ENCODE peak calls at places on chromosome 20, in eight cellular contexts. I is B cell, K is AG04450, D is LoVo, O is H1, Q is glutamatergic neuron, L is upper lobe of right lung, H is activated T-cell treated with anti-CD3 and anti-CD28 coated beads for 1 hour. T is an unnamed sample.

GRCh38 chr20:32282461-32282860 is 5.0 kb downstream of the KIF3B start:
- DNase-seq in K (no peak), I (no peak), Q (no peak), O (no peak), L (no peak), H (no peak), D (no peak), T (no peak)

GRCh38 chr20:59335401-59335800 is 35.0 kb downstream of the EDN3 start:
- DNase-seq in L (no peak), O (no peak), I (no peak), D (no peak), K (no peak), H (no peak), Q (no peak), T (no peak)

GRCh38 chr20:20076297-20077065 is 24.1 kb downstream of the CFAP61 start:
- DNase-seq in L (no peak), O (no peak), Q (peak; percentile 70), K (peak; percentile 24), D (no peak), H (no peak), I (no peak), T (no peak)

GRCh38 chr20:4069741-4070140 is 54.4 kb upstream of the RNF24 start:
- DNase-seq in H (no peak), Q (no peak), L (no peak), K (no peak), I (no peak), O (no peak), D (no peak), T (no peak)

GRCh38 chr20:50810063-50810462 is 15.2 kb downstream of the BCAS4 start:
- DNase-seq in Q (no peak), L (no peak), D (no peak), O (no peak), H (no peak), I (no peak), K (no peak), T (no peak)

GRCh38 chr20:48731581-48731980 is 96.2 kb downstream of the PREX1 start:
- DNase-seq in H (no peak), L (no peak), O (no peak), Q (no peak), D (no peak), I (no peak), K (no peak), T (no peak)

GRCh38 chr20:36688630-36689029 is 42.6 kb upstream of the SLA2 start:
- DNase-seq in I (no peak), L (no peak), Q (no peak), D (no peak), O (no peak), H (no peak), K (no peak), T (no peak)

GRCh38 chr20:53331151-53331973 is 262.3 kb downstream of the ZNF217 start:
- DNase-seq in L (no peak), Q (no peak), I (no peak), D (peak; percentile 26), O (no peak), H (no peak), K (no peak), T (peak; percentile 32)

GRCh38 chr20:48350291-48350988 is 477.4 kb downstream of the PREX1 start:
- DNase-seq in K (no peak), L (no peak), H (no peak), I (peak; percentile 39), Q (no peak), D (no peak), O (peak; percentile 29), T (no peak)

GRCh38 chr20:46073443-46073842 is 16.3 kb downstream of the NCOA5 start:
- DNase-seq in H (no peak), O (no peak), L (no peak), D (no peak), Q (no peak), K (no peak), I (no peak), T (no peak)

GRCh38 chr20:47489448-47489872 is 12.2 kb upstream of the NCOA3 start:
- DNase-seq in Q (no peak), K (no peak), H (no peak), L (no peak), D (no peak), I (peak; percentile 68), O (no peak), T (no peak)

GRCh38 chr20:45402946-45403345 is 5.1 kb upstream of the DBNDD2 start:
- DNase-seq in Q (no peak), I (no peak), O (no peak), K (no peak), H (no peak), D (no peak), L (no peak), T (no peak)

GRCh38 chr20:16271450-16271849 is 301.8 kb downstream of the KIF16B start:
- DNase-seq in Q (no peak), L (no peak), H (no peak), I (no peak), D (no peak), K (no peak), O (no peak), T (no peak)

GRCh38 chr20:46312945-46313861 is 4.9 kb upstream of the CDH22 start:
- DNase-seq in Q (no peak), O (no peak), I (no peak), L (no peak), H (no peak), D (no peak), K (no peak), T (no peak)

GRCh38 chr20:7113577-7114466 is 346.3 kb downstream of the BMP2 start:
- DNase-seq in L (no peak), D (no peak), K (no peak), H (no peak), Q (peak; percentile 70), I (no peak), O (peak; percentile 34), T (no peak)

GRCh38 chr20:58308680-58309527 is 611 bp upstream of the RAB22A start:
- DNase-seq in D (peak; percentile 54), H (peak; percentile 47), K (peak; percentile 11), O (no peak), L (peak; percentile 87), I (peak; percentile 63), Q (peak; percentile 71), T (no peak)

GRCh38 chr20:22508426-22508825 is 75.9 kb downstream of the FOXA2 start:
- DNase-seq in K (no peak), H (no peak), L (no peak), Q (no peak), I (no peak), O (no peak), D (no peak), T (no peak)

GRCh38 chr20:17541996-17542395 is 10.8 kb upstream of the BFSP1 start:
- DNase-seq in K (no peak), O (no peak), I (no peak), H (no peak), D (no peak), Q (no peak), L (no peak), T (no peak)

GRCh38 chr20:34941224-34941623 is 14.4 kb downstream of the GSS start:
- DNase-seq in O (no peak), K (no peak), I (no peak), D (no peak), Q (no peak), H (no peak), L (no peak), T (no peak)

GRCh38 chr20:3045042-3045815 is 623 bp upstream of the MRPS26 start:
- DNase-seq in D (peak; percentile 74), I (peak; percentile 77), Q (peak; percentile 84), L (no peak), O (no peak), H (peak; percentile 11), K (peak; percentile 49), T (no peak)

GRCh38 chr20:45372646-45373352 is 5.3 kb downstream of the TP53TG5 start:
- DNase-seq in H (no peak), O (no peak), L (peak; percentile 75), K (no peak), I (peak; percentile 24), D (no peak), Q (no peak), T (no peak)

GRCh38 chr20:64112691-64113443 is 5.5 kb upstream of the NPBWR2 start:
- DNase-seq in L (peak; percentile 60), I (peak; percentile 33), H (no peak), K (no peak), Q (peak; percentile 11), D (no peak), O (no peak), T (no peak)

GRCh38 chr20:20594171-20594530 is 118.3 kb downstream of the RALGAPA2 start:
- DNase-seq in L (no peak), H (no peak), K (no peak), I (no peak), Q (no peak), D (peak; percentile 1), O (no peak), T (no peak)

T was measured in kidney epithelial cell.